ENCODE peak calls at places on chromosomes 1 and 21, in six cellular contexts. R is right lobe of liver; N is fibroblast of lung; G is PC-9; K is CD8-positive, alpha-beta T cell; D is CD8-positive, alpha-beta memory T cell. F is an unnamed sample.

GRCh38 chr1:53448241-53448841 is 10.9 kb upstream of the DMRTB1 start:
- DNase-seq in R (no peak), N (no peak), G (no peak), K (no peak), D (no peak), F (no peak)

GRCh38 chr1:43868741-43869067 is 64.9 kb upstream of the ARTN start:
- DNase-seq in R (no peak), N (peak; percentile 93), G (no peak), K (no peak), D (no peak), F (no peak)

GRCh38 chr1:199522338-199522737 is 505.2 kb upstream of the NR5A2 start:
- DNase-seq in R (no peak), N (no peak), G (no peak), K (no peak), D (no peak), F (no peak)

GRCh38 chr21:25925936-25926335 is 191.2 kb downstream of the GABPA start:
- DNase-seq in R (no peak), N (no peak), G (no peak), K (no peak), D (no peak), F (no peak)

GRCh38 chr1:3366181-3367051 is 88.0 kb upstream of the ARHGEF16 start:
- DNase-seq in R (no peak), N (peak; percentile 38), G (no peak), K (no peak), D (no peak), F (no peak)

GRCh38 chr1:205986291-205986690 is 16.9 kb downstream of the RAB7B start:
- DNase-seq in R (no peak), N (no peak), G (no peak), K (no peak), D (no peak), F (no peak)

GRCh38 chr1:147391114-147391513 is 148.6 kb downstream of the CHD1L start:
- DNase-seq in R (no peak), N (no peak), G (no peak), K (no peak), D (no peak), F (no peak)

GRCh38 chr1:228095938-228096337 is 7.2 kb downstream of the C1orf35 start:
- DNase-seq in R (no peak), N (no peak), G (no peak), K (no peak), D (no peak), F (no peak)

GRCh38 chr1:77975907-77976306 is 3.0 kb downstream of the FUBP1 start:
- DNase-seq in R (no peak), N (no peak), G (no peak), K (no peak), D (no peak), F (no peak)

GRCh38 chr1:226946841-226947240 is 6.7 kb downstream of the COQ8A start:
- DNase-seq in R (no peak), N (peak; percentile 14), G (no peak), K (no peak), D (no peak), F (no peak)

GRCh38 chr1:200379431-200379755 is 30.4 kb downstream of the ZNF281 start:
- DNase-seq in R (no peak), N (peak; percentile 95), G (peak; percentile 77), K (no peak), D (no peak), F (no peak)

GRCh38 chr1:42680921-42681683 is 1.1 kb upstream of the YBX1 start:
- DNase-seq in R (no peak), N (peak; percentile 39), G (no peak), K (no peak), D (no peak), F (no peak)

GRCh38 chr1:200172311-200172710 is 144.8 kb downstream of the NR5A2 start:
- DNase-seq in R (no peak), N (no peak), G (no peak), K (no peak), D (no peak), F (no peak)

GRCh38 chr1:56655991-56656613 is 11.0 kb downstream of the PRKAA2 start:
- DNase-seq in R (no peak), N (no peak), G (no peak), K (no peak), D (no peak), F (no peak)

DNA sequence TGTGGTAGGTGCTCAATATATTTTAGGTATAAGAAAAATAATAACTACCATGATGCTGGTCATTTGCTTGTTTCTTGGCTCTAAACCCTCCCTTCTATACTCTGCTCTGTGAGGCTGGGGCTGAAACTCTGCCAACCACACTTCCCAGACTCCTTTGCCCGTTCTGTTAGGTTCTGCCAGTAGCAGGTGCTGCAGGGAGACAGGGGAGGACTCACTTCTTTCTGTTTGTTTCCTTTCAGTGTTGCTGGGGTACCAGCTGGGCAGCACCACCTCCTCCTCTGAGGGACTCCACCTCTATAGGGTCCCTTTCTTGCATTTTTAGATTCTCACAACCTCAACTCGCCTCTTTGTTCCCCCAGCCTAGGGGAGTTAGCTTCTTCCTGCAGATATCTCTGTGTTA is 16.9 kb upstream of the SH2D2A start:
- DNase-seq in R (no peak), N (no peak), G (no peak), K (no peak), D (no peak), F (no peak)
- H3K27me3 ChIP-seq in R (no peaks in the 10 kb centered on the region), N (peaks cover 61% of the 10 kb centered on the region), G (peaks cover 29% of the 10 kb centered on the region), K (no peaks in the 10 kb centered on the region), D (no peaks in the 10 kb centered on the region), F (no peaks in the 10 kb centered on the region)

DNA sequence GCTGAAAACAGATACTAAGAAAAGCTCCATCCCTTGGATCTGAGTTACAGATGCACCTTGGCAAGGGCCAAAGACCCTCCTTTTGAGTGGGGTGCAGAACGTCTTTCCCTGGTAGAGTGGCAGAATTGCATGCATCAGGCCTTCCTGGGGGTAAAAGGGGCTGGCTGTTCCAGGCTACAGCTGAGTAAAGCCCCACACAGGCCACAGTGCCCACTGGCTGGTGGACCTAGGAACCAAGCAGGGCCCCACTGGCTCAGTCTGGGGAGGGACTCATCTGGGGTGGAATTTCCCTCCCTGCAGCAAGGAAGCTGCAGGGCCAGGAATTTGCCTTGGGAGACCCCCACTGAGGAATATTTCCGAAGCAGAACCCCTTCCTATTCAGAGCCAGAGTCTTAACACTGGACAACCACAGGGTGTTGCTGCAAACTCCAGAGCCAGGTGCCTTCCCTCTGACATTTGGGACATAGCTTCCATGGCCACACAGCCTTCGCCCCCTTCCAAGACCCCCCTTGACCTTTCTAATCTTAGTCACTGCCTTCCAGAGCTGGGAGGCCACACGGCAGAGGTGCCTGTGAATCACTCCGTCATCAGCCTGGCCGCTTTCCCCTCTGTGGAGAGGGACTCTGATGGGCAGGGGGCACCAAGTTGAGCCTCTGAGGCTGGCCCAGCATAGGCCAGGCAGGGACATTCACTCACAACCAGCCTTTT is 52.5 kb downstream of the LACTBL1 start:
- DNase-seq in R (no peak), N (no peak), G (no peak), K (no peak), D (no peak), F (no peak)
- H3K27me3 ChIP-seq in R (no peaks in the 10 kb centered on the region), N (no peaks in the 10 kb centered on the region), G (no peaks in the 10 kb centered on the region), K (no peaks in the 10 kb centered on the region), D (no peaks in the 10 kb centered on the region), F (no peaks in the 10 kb centered on the region)

GRCh38 chr1:119396982-119397381 is 18.0 kb upstream of the HSD3B2 start:
- DNase-seq in R (no peak), N (no peak), G (no peak), K (no peak), D (no peak), F (no peak)

GRCh38 chr1:119388450-119388849 is 19.9 kb downstream of the HAO2 start:
- DNase-seq in R (no peak), N (no peak), G (peak; percentile 81), K (no peak), D (no peak), F (no peak)

GRCh38 chr1:119390499-119390898 is 21.9 kb downstream of the HAO2 start:
- DNase-seq in R (no peak), N (no peak), G (no peak), K (no peak), D (no peak), F (no peak)

DNA sequence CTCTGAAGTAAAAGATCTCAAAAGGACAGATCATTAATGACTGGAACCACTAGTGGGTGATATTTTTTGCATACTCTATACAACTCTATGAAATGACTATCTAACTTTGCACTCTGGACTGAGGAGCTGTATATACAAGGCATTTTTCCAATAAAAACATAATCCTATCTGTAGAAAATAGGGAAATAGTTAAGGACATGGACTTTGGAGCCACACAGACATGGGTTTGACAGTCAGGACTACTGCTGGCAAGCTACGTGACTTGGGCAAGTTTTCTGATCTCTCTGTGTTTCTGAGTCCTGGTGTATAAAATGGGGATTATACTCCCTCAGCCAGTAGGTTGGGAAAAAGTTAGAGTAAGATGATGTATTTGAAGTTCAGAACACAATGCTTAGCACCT is 20.9 kb upstream of the HSD3B2 start:
- DNase-seq in R (no peak), N (no peak), G (no peak), K (no peak), D (no peak), F (no peak)
- H3K27me3 ChIP-seq in R (no peaks in the 10 kb centered on the region), N (no peaks in the 10 kb centered on the region), G (peaks cover 13% of the 10 kb centered on the region), K (no peaks in the 10 kb centered on the region), D (no peaks in the 10 kb centered on the region), F (no peaks in the 10 kb centered on the region)

GRCh38 chr1:27397106-27397505 is 4.7 kb downstream of the GPR3 start:
- DNase-seq in R (no peak), N (no peak), G (no peak), K (no peak), D (no peak), F (no peak)
- H3K27me3 ChIP-seq in R (no peaks in the 10 kb centered on the region), N (no peaks in the 10 kb centered on the region), G (no peaks in the 10 kb centered on the region), K (no peaks in the 10 kb centered on the region), D (no peaks in the 10 kb centered on the region), F (no peaks in the 10 kb centered on the region)

GRCh38 chr1:9084883-9085282 is 15.4 kb upstream of the SLC2A5 start:
- DNase-seq in R (no peak), N (no peak), G (no peak), K (no peak), D (no peak), F (no peak)

GRCh38 chr1:9086796-9087195 is 17.4 kb upstream of the SLC2A5 start:
- DNase-seq in R (no peak), N (no peak), G (no peak), K (no peak), D (no peak), F (no peak)

GRCh38 chr1:9085306-9085940 is 16.0 kb upstream of the SLC2A5 start:
- DNase-seq in R (no peak), N (no peak), G (no peak), K (no peak), D (no peak), F (no peak)

GRCh38 chr1:9086060-9086459 is 16.6 kb upstream of the SLC2A5 start:
- DNase-seq in R (no peak), N (peak; percentile 65), G (no peak), K (no peak), D (no peak), F (no peak)

DNA sequence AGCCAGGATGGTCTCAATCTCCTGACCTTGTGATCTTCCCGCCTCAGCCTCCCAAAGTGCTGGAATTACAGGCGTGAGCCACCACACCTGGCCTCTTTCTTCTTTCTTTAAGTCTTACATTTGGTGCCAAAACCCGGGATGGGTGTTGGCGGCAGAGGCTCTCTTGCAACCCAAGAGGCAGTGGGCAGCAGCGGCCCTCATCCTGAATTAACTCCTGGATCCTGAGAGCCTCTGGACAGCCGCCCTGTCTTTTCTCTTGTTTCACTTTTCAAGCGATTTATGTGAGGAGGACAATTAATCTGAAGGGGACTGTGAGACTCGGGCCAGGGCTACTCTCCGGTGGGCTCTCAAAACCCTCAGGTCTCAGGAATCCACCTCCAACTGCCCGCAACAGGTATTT is 18.0 kb upstream of the SLC2A5 start:
- DNase-seq in R (no peak), N (no peak), G (no peak), K (no peak), D (no peak), F (no peak)
- H3K27me3 ChIP-seq in R (no peaks in the 10 kb centered on the region), N (peaks cover 10% of the 10 kb centered on the region), G (peaks cover 7% of the 10 kb centered on the region), K (no peaks in the 10 kb centered on the region), D (peaks cover 4% of the 10 kb centered on the region), F (peaks cover 7% of the 10 kb centered on the region)